ENCODE peak calls at places on chromosome 21, in ten cellular contexts. One of them, this sample, is unnamed.

GRCh38 chr21:45889961-45890360 is 91.6 kb upstream of the COL6A1 start:
- DNase-seq in fibroblast of lung: peak
- DNase-seq in body of pancreas: no peak
- DNase-seq in upper lobe of right lung: no peak
- DNase-seq in Calu3: no peak
- DNase-seq in HCT116: no peak
- DNase-seq in gastrocnemius medialis: no peak
- DNase-seq in IMR-90: no peak
- DNase-seq in NB4: no peak
- DNase-seq in epithelial cell of esophagus: no peak
- DNase-seq in this sample: no peak

GRCh38 chr21:27787046-27787445 is 820.2 kb upstream of the ADAMTS5 start:
- DNase-seq in fibroblast of lung: no peak
- DNase-seq in body of pancreas: no peak
- DNase-seq in upper lobe of right lung: no peak
- DNase-seq in Calu3: no peak
- DNase-seq in HCT116: no peak
- DNase-seq in gastrocnemius medialis: no peak
- DNase-seq in IMR-90: peak
- DNase-seq in NB4: no peak
- DNase-seq in epithelial cell of esophagus: peak
- DNase-seq in this sample: no peak

GRCh38 chr21:45320991-45321656 is 33.4 kb upstream of the POFUT2 start:
- DNase-seq in fibroblast of lung: no peak
- DNase-seq in body of pancreas: no peak
- DNase-seq in upper lobe of right lung: peak
- DNase-seq in Calu3: no peak
- DNase-seq in HCT116: no peak
- DNase-seq in gastrocnemius medialis: no peak
- DNase-seq in IMR-90: no peak
- DNase-seq in NB4: no peak
- DNase-seq in epithelial cell of esophagus: no peak
- DNase-seq in this sample: no peak

GRCh38 chr21:16424331-16424749 is 694.6 kb downstream of the USP25 start:
- DNase-seq in fibroblast of lung: peak
- DNase-seq in body of pancreas: no peak
- DNase-seq in upper lobe of right lung: no peak
- DNase-seq in Calu3: no peak
- DNase-seq in HCT116: no peak
- DNase-seq in gastrocnemius medialis: no peak
- DNase-seq in IMR-90: no peak
- DNase-seq in NB4: no peak
- DNase-seq in epithelial cell of esophagus: peak
- DNase-seq in this sample: no peak

GRCh38 chr21:16587141-16587570 is 857.4 kb downstream of the USP25 start:
- DNase-seq in fibroblast of lung: peak
- DNase-seq in body of pancreas: peak
- DNase-seq in upper lobe of right lung: peak
- DNase-seq in Calu3: peak
- DNase-seq in HCT116: no peak
- DNase-seq in gastrocnemius medialis: peak
- DNase-seq in IMR-90: peak
- DNase-seq in NB4: peak
- DNase-seq in epithelial cell of esophagus: peak
- DNase-seq in this sample: no peak

GRCh38 chr21:28257276-28257675 is 735.4 kb downstream of the LTN1 start:
- DNase-seq in fibroblast of lung: no peak
- DNase-seq in body of pancreas: no peak
- DNase-seq in upper lobe of right lung: no peak
- DNase-seq in Calu3: no peak
- DNase-seq in HCT116: no peak
- DNase-seq in gastrocnemius medialis: no peak
- DNase-seq in IMR-90: no peak
- DNase-seq in NB4: no peak
- DNase-seq in epithelial cell of esophagus: no peak
- DNase-seq in this sample: no peak

GRCh38 chr21:44894687-44895302 is 21.3 kb upstream of the PTTG1IP start:
- DNase-seq in fibroblast of lung: no peak
- DNase-seq in body of pancreas: no peak
- DNase-seq in upper lobe of right lung: no peak
- DNase-seq in Calu3: no peak
- DNase-seq in HCT116: no peak
- DNase-seq in gastrocnemius medialis: no peak
- DNase-seq in IMR-90: no peak
- DNase-seq in NB4: no peak
- DNase-seq in epithelial cell of esophagus: no peak
- DNase-seq in this sample: no peak

GRCh38 chr21:26148071-26148470 is 22.5 kb downstream of the APP start:
- DNase-seq in fibroblast of lung: no peak
- DNase-seq in body of pancreas: no peak
- DNase-seq in upper lobe of right lung: no peak
- DNase-seq in Calu3: peak
- DNase-seq in HCT116: no peak
- DNase-seq in gastrocnemius medialis: no peak
- DNase-seq in IMR-90: no peak
- DNase-seq in NB4: no peak
- DNase-seq in epithelial cell of esophagus: no peak
- DNase-seq in this sample: no peak

GRCh38 chr21:42523211-42523610 is 9.6 kb downstream of the SLC37A1 start:
- DNase-seq in fibroblast of lung: no peak
- DNase-seq in body of pancreas: no peak
- DNase-seq in upper lobe of right lung: no peak
- DNase-seq in Calu3: no peak
- DNase-seq in HCT116: no peak
- DNase-seq in gastrocnemius medialis: no peak
- DNase-seq in IMR-90: no peak
- DNase-seq in NB4: no peak
- DNase-seq in epithelial cell of esophagus: no peak
- DNase-seq in this sample: no peak

GRCh38 chr21:36450511-36450910 is 29.4 kb downstream of the CLDN14 start:
- DNase-seq in fibroblast of lung: no peak
- DNase-seq in body of pancreas: no peak
- DNase-seq in upper lobe of right lung: no peak
- DNase-seq in Calu3: no peak
- DNase-seq in HCT116: no peak
- DNase-seq in gastrocnemius medialis: no peak
- DNase-seq in IMR-90: peak
- DNase-seq in NB4: no peak
- DNase-seq in epithelial cell of esophagus: peak
- DNase-seq in this sample: no peak

DNA sequence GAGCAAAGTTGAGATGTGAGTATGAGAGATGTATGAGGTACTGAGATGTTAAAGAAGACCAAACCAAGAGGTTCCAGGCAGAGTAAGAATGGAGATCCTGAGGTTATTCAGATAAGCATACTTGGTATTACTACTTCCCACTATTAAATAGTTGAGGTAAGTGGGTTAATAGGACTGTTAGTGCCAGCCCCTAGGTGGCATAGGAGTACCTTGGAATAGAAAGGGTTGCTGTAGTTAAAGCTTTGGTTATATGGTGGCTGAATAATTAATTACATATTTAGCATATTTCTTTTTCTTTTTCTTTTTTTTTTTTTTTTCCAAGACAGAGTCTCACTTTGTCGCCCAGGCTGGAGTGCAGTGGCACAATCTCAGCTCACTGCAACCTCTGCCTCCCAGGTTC is 397.9 kb upstream of the TMPRSS15 start:
- DNase-seq in fibroblast of lung: no peak
- DNase-seq in body of pancreas: no peak
- DNase-seq in upper lobe of right lung: no peak
- DNase-seq in Calu3: no peak
- DNase-seq in HCT116: no peak
- DNase-seq in gastrocnemius medialis: no peak
- DNase-seq in IMR-90: no peak
- DNase-seq in NB4: peak
- DNase-seq in epithelial cell of esophagus: peak
- DNase-seq in this sample: no peak
- TF ChIP-seq CTCF in fibroblast of lung: no peak
- TF ChIP-seq CTCF in body of pancreas: no peak
- TF ChIP-seq CTCF in upper lobe of right lung: peak
- TF ChIP-seq CTCF in Calu3: no peak
- TF ChIP-seq CTCF in HCT116: no peak
- TF ChIP-seq CTCF in gastrocnemius medialis: no peak
- TF ChIP-seq CTCF in IMR-90: no peak
- TF ChIP-seq CTCF in NB4: peak
- TF ChIP-seq CTCF in epithelial cell of esophagus: no peak
- TF ChIP-seq CTCF in this sample: peak

DNA sequence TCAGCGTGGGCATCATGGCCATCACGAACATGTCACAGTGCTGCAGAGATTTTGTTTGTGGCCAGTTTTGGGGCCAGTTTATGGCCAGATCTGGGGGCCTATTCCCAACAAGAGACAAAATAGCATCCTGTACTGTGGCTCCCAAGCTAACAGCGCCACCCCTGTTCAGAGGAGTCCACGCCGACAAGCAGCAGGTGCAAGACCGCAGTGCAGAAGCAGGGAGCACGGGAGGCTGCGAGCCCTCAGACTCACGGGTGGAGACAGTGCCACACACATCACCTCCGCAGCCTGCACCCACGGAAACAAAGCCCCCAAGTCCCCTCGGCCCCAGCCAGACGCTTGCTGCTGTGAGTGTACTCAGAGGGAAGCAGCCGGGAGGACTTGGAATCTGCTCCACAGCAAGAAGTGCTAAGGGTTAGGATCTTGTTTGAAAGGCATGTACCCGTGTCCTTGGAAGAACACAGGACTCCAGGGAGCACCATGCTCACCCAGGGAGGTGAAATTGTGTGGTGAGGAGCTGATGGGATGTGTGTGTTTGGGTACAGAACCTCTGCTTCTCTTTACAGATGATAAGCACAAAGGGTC is 7.1 kb downstream of the TCP10L start:
- DNase-seq in fibroblast of lung: no peak
- DNase-seq in body of pancreas: peak
- DNase-seq in upper lobe of right lung: no peak
- DNase-seq in Calu3: peak
- DNase-seq in HCT116: peak
- DNase-seq in gastrocnemius medialis: no peak
- DNase-seq in IMR-90: peak
- DNase-seq in NB4: peak
- DNase-seq in epithelial cell of esophagus: peak
- DNase-seq in this sample: no peak
- TF ChIP-seq CTCF in fibroblast of lung: peak
- TF ChIP-seq CTCF in body of pancreas: no peak
- TF ChIP-seq CTCF in upper lobe of right lung: no peak
- TF ChIP-seq CTCF in Calu3: no peak
- TF ChIP-seq CTCF in HCT116: peak
- TF ChIP-seq CTCF in gastrocnemius medialis: no peak
- TF ChIP-seq CTCF in IMR-90: peak
- TF ChIP-seq CTCF in NB4: no peak
- TF ChIP-seq CTCF in epithelial cell of esophagus: peak
- TF ChIP-seq CTCF in this sample: peak

GRCh38 chr21:34130598-34130985 is 57.2 kb downstream of the MRPS6 start:
- DNase-seq in fibroblast of lung: no peak
- DNase-seq in body of pancreas: no peak
- DNase-seq in upper lobe of right lung: no peak
- DNase-seq in Calu3: no peak
- DNase-seq in HCT116: no peak
- DNase-seq in gastrocnemius medialis: no peak
- DNase-seq in IMR-90: no peak
- DNase-seq in NB4: no peak
- DNase-seq in epithelial cell of esophagus: no peak
- DNase-seq in this sample: no peak

GRCh38 chr21:34128674-34129038 is 55.3 kb downstream of the MRPS6 start:
- DNase-seq in fibroblast of lung: no peak
- DNase-seq in body of pancreas: no peak
- DNase-seq in upper lobe of right lung: no peak
- DNase-seq in Calu3: no peak
- DNase-seq in HCT116: no peak
- DNase-seq in gastrocnemius medialis: peak
- DNase-seq in IMR-90: no peak
- DNase-seq in NB4: no peak
- DNase-seq in epithelial cell of esophagus: no peak
- DNase-seq in this sample: no peak

GRCh38 chr21:34129971-34130597 is 56.7 kb downstream of the MRPS6 start:
- DNase-seq in fibroblast of lung: peak
- DNase-seq in body of pancreas: no peak
- DNase-seq in upper lobe of right lung: no peak
- DNase-seq in Calu3: no peak
- DNase-seq in HCT116: no peak
- DNase-seq in gastrocnemius medialis: no peak
- DNase-seq in IMR-90: peak
- DNase-seq in NB4: no peak
- DNase-seq in epithelial cell of esophagus: no peak
- DNase-seq in this sample: no peak

GRCh38 chr21:34128124-34128523 is 54.7 kb downstream of the MRPS6 start:
- DNase-seq in fibroblast of lung: no peak
- DNase-seq in body of pancreas: no peak
- DNase-seq in upper lobe of right lung: no peak
- DNase-seq in Calu3: no peak
- DNase-seq in HCT116: no peak
- DNase-seq in gastrocnemius medialis: peak
- DNase-seq in IMR-90: no peak
- DNase-seq in NB4: no peak
- DNase-seq in epithelial cell of esophagus: no peak
- DNase-seq in this sample: no peak

GRCh38 chr21:34129039-34129891 is 55.9 kb downstream of the MRPS6 start:
- DNase-seq in fibroblast of lung: peak
- DNase-seq in body of pancreas: peak
- DNase-seq in upper lobe of right lung: no peak
- DNase-seq in Calu3: no peak
- DNase-seq in HCT116: no peak
- DNase-seq in gastrocnemius medialis: peak
- DNase-seq in IMR-90: peak
- DNase-seq in NB4: no peak
- DNase-seq in epithelial cell of esophagus: peak
- DNase-seq in this sample: no peak
- TF ChIP-seq CTCF in fibroblast of lung: peak
- TF ChIP-seq CTCF in body of pancreas: no peak
- TF ChIP-seq CTCF in upper lobe of right lung: peak
- TF ChIP-seq CTCF in Calu3: no peak
- TF ChIP-seq CTCF in HCT116: no peak
- TF ChIP-seq CTCF in gastrocnemius medialis: no peak
- TF ChIP-seq CTCF in IMR-90: peak
- TF ChIP-seq CTCF in NB4: no peak
- TF ChIP-seq CTCF in epithelial cell of esophagus: peak
- TF ChIP-seq CTCF in this sample: peak

GRCh38 chr21:23475518-23476189 is 2131.6 kb downstream of the MRPL39 start:
- DNase-seq in fibroblast of lung: peak
- DNase-seq in body of pancreas: no peak
- DNase-seq in upper lobe of right lung: no peak
- DNase-seq in Calu3: no peak
- DNase-seq in HCT116: no peak
- DNase-seq in gastrocnemius medialis: no peak
- DNase-seq in IMR-90: no peak
- DNase-seq in NB4: no peak
- DNase-seq in epithelial cell of esophagus: no peak
- DNase-seq in this sample: no peak

GRCh38 chr21:23471877-23472276 is 2135.4 kb downstream of the MRPL39 start:
- DNase-seq in fibroblast of lung: no peak
- DNase-seq in body of pancreas: no peak
- DNase-seq in upper lobe of right lung: no peak
- DNase-seq in Calu3: no peak
- DNase-seq in HCT116: no peak
- DNase-seq in gastrocnemius medialis: no peak
- DNase-seq in IMR-90: no peak
- DNase-seq in NB4: no peak
- DNase-seq in epithelial cell of esophagus: no peak
- DNase-seq in this sample: no peak
- TF ChIP-seq CTCF in fibroblast of lung: no peak
- TF ChIP-seq CTCF in body of pancreas: no peak
- TF ChIP-seq CTCF in upper lobe of right lung: no peak
- TF ChIP-seq CTCF in Calu3: no peak
- TF ChIP-seq CTCF in HCT116: no peak
- TF ChIP-seq CTCF in gastrocnemius medialis: no peak
- TF ChIP-seq CTCF in IMR-90: no peak
- TF ChIP-seq CTCF in NB4: no peak
- TF ChIP-seq CTCF in epithelial cell of esophagus: no peak
- TF ChIP-seq CTCF in this sample: no peak

This sample was measured in progenitor cell of endocrine pancreas.